ENCODE peak calls at places on chromosomes 1 and 21, in five cellular contexts. D, R, P, H and F are unnamed samples.

GRCh38 chr1:114559356-114559755 is 22.1 kb downstream of the BCAS2 start:
- DNase-seq in D (no peak), R (no peak), P (no peak), H (no peak), F (no peak)

GRCh38 chr21:16084776-16085364 is 355.1 kb downstream of the USP25 start:
- DNase-seq in D (no peak), R (no peak), P (peak; percentile 88), H (no peak), F (peak; percentile 70)

GRCh38 chr1:200979574-200980451 is 43.7 kb downstream of the KIF21B start:
- DNase-seq in D (peak; percentile 76), R (peak; percentile 36), P (peak; percentile 87), H (peak; percentile 8), F (no peak)

GRCh38 chr1:223720987-223721591 is 8.8 kb downstream of the CAPN2 start:
- DNase-seq in D (no peak), R (peak; percentile 81), P (peak; percentile 74), H (no peak), F (peak; percentile 95)

GRCh38 chr1:211484738-211485479 is 7.1 kb downstream of the RD3 start:
- DNase-seq in D (no peak), R (no peak), P (no peak), H (no peak), F (no peak)

GRCh38 chr1:55466921-55467320 is 251.8 kb upstream of the USP24 start:
- DNase-seq in D (no peak), R (no peak), P (no peak), H (no peak), F (no peak)

GRCh38 chr1:6248798-6249731 is 5.1 kb downstream of the HES3 start:
- DNase-seq in D (no peak), R (peak; percentile 51), P (no peak), H (no peak), F (no peak)

GRCh38 chr1:29398431-29398830 is 162.1 kb downstream of the PTPRU start:
- DNase-seq in D (no peak), R (peak; percentile 1), P (peak; percentile 56), H (peak; percentile 82), F (no peak)

GRCh38 chr1:173268786-173269277 is 61.7 kb upstream of the TNFSF4 start:
- DNase-seq in D (no peak), R (no peak), P (no peak), H (no peak), F (no peak)

GRCh38 chr1:93683234-93683633 is 1.6 kb upstream of the BCAR3 start:
- DNase-seq in D (no peak), R (no peak), P (no peak), H (no peak), F (no peak)
- H3K36me3 ChIP-seq in D (no peaks in the 10 kb centered on the region), R (no peaks in the 10 kb centered on the region), P (peaks cover 26% of the 10 kb centered on the region), H (peaks cover 3% of the 10 kb centered on the region), F (no peaks in the 10 kb centered on the region)

GRCh38 chr1:238384381-238384780 is 493.7 kb upstream of the ZP4 start:
- DNase-seq in D (no peak), R (no peak), P (peak; percentile 34), H (no peak), F (peak; percentile 34)
- H3K36me3 ChIP-seq in D (no peaks in the 10 kb centered on the region), R (no peaks in the 10 kb centered on the region), P (no peaks in the 10 kb centered on the region), H (no peaks in the 10 kb centered on the region), F (no peaks in the 10 kb centered on the region)

GRCh38 chr1:174996474-174996873 is 3.3 kb upstream of the CACYBP start:
- DNase-seq in D (no peak), R (no peak), P (peak; percentile 66), H (peak; percentile 45), F (peak; percentile 49)
- H3K36me3 ChIP-seq in D (no peaks in the 10 kb centered on the region), R (no peaks in the 10 kb centered on the region), P (no peaks in the 10 kb centered on the region), H (no peaks in the 10 kb centered on the region), F (no peaks in the 10 kb centered on the region)

DNA sequence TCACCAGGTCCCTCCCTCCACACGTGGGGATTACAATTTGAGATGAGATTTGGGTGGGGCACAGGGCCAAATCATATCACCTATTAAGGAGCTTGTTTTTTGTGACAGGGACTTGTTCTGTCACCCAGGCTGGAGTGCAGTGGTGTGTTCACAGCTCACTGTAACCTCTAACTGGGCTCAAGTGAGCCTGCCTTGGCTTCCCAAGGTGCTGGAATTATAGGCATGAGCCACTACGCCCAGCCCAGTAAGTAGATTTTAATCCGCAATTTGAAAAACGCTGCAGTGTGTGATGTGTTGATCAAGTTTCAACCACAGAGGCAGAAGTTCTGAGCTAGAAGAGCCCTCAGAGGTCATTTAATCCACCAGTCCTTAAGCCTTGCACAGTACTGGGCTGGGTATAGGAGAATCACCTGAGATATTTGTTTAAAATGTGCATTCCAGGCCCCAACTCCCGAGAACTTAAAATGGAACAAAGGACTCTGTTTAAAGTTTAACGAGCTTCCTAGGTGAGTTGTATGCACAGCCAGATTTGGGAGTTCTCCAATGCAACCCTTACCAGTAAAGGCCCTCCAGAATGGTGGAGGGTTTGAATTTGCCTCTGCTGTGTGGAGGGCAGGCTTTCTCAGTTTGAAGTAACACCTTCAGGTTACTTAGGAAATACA is 13.4 kb downstream of the RPL11 start:
- DNase-seq in D (no peak), R (no peak), P (no peak), H (no peak), F (no peak)
- H3K36me3 ChIP-seq in D (peaks cover 8% of the 10 kb centered on the region), R (no peaks in the 10 kb centered on the region), P (peaks cover 36% of the 10 kb centered on the region), H (peaks cover 35% of the 10 kb centered on the region), F (peaks cover 35% of the 10 kb centered on the region)